ENCODE peak calls at places on chromosomes 2 and 18, in nine cellular contexts. One of them, this sample, is unnamed.
A peak's percentile ranks its signal among the peaks of the same experiment; 100 is the strongest.

GRCh38 chr2:19295998-19296502 is 62.4 kb downstream of the OSR1 start:
- DNase-seq in naive B cell: no peak
- DNase-seq in Caco-2: no peak
- DNase-seq in stimulated activated CD4-positive, alpha-beta T cell treated with anti-CD3 and anti-CD28 coated beads, Interleukin-4, amount 100 ng/mL, for 24 hours: no peak
- DNase-seq in fibroblast of pulmonary artery: no peak
- DNase-seq in anterior cingulate cortex: no peak
- DNase-seq in Calu3: no peak
- DNase-seq in T-helper 17 cell: no peak
- DNase-seq in PC-9: no peak
- DNase-seq in this sample: no peak

GRCh38 chr18:5137261-5137660 is 59.8 kb downstream of the AKAIN1 start:
- DNase-seq in T-helper 17 cell: no peak
- DNase-seq in fibroblast of pulmonary artery: no peak
- DNase-seq in PC-9: no peak
- DNase-seq in Caco-2: no peak
- DNase-seq in naive B cell: no peak
- DNase-seq in anterior cingulate cortex: no peak
- DNase-seq in Calu3: no peak
- DNase-seq in stimulated activated CD4-positive, alpha-beta T cell treated with anti-CD3 and anti-CD28 coated beads, Interleukin-4, amount 100 ng/mL, for 24 hours: no peak
- DNase-seq in this sample: no peak

GRCh38 chr2:39380525-39381150 is 56.4 kb downstream of the MAP4K3 start:
- DNase-seq in T-helper 17 cell: no peak
- DNase-seq in fibroblast of pulmonary artery: peak; percentile 31
- DNase-seq in Caco-2: no peak
- DNase-seq in stimulated activated CD4-positive, alpha-beta T cell treated with anti-CD3 and anti-CD28 coated beads, Interleukin-4, amount 100 ng/mL, for 24 hours: no peak
- DNase-seq in anterior cingulate cortex: no peak
- DNase-seq in PC-9: no peak
- DNase-seq in naive B cell: no peak
- DNase-seq in Calu3: no peak
- DNase-seq in this sample: no peak

GRCh38 chr18:39701071-39701783 is 2135.6 kb upstream of the CELF4 start:
- DNase-seq in Caco-2: no peak
- DNase-seq in T-helper 17 cell: no peak
- DNase-seq in stimulated activated CD4-positive, alpha-beta T cell treated with anti-CD3 and anti-CD28 coated beads, Interleukin-4, amount 100 ng/mL, for 24 hours: no peak
- DNase-seq in fibroblast of pulmonary artery: peak; percentile 15
- DNase-seq in naive B cell: no peak
- DNase-seq in PC-9: no peak
- DNase-seq in anterior cingulate cortex: no peak
- DNase-seq in Calu3: no peak
- DNase-seq in this sample: peak; percentile 10

GRCh38 chr2:240455719-240456606 is 20.5 kb downstream of the GPC1 start:
- DNase-seq in stimulated activated CD4-positive, alpha-beta T cell treated with anti-CD3 and anti-CD28 coated beads, Interleukin-4, amount 100 ng/mL, for 24 hours: no peak
- DNase-seq in fibroblast of pulmonary artery: no peak
- DNase-seq in naive B cell: no peak
- DNase-seq in Calu3: peak; percentile 49
- DNase-seq in anterior cingulate cortex: no peak
- DNase-seq in T-helper 17 cell: no peak
- DNase-seq in PC-9: no peak
- DNase-seq in Caco-2: no peak
- DNase-seq in this sample: peak; percentile 56

GRCh38 chr2:163775304-163775703 is 39.5 kb upstream of the FIGN start:
- DNase-seq in fibroblast of pulmonary artery: peak; percentile 26
- DNase-seq in Caco-2: no peak
- DNase-seq in stimulated activated CD4-positive, alpha-beta T cell treated with anti-CD3 and anti-CD28 coated beads, Interleukin-4, amount 100 ng/mL, for 24 hours: no peak
- DNase-seq in Calu3: no peak
- DNase-seq in PC-9: no peak
- DNase-seq in anterior cingulate cortex: no peak
- DNase-seq in naive B cell: no peak
- DNase-seq in T-helper 17 cell: no peak
- DNase-seq in this sample: peak; percentile 25

GRCh38 chr18:68507781-68508180 is 207.1 kb downstream of the TMX3 start:
- DNase-seq in Calu3: no peak
- DNase-seq in anterior cingulate cortex: no peak
- DNase-seq in fibroblast of pulmonary artery: peak; percentile 20
- DNase-seq in stimulated activated CD4-positive, alpha-beta T cell treated with anti-CD3 and anti-CD28 coated beads, Interleukin-4, amount 100 ng/mL, for 24 hours: no peak
- DNase-seq in naive B cell: no peak
- DNase-seq in T-helper 17 cell: no peak
- DNase-seq in Caco-2: no peak
- DNase-seq in PC-9: no peak
- DNase-seq in this sample: peak; percentile 18

GRCh38 chr18:48106976-48107781 is 176.7 kb upstream of the SMAD2 start:
- DNase-seq in Caco-2: no peak
- DNase-seq in stimulated activated CD4-positive, alpha-beta T cell treated with anti-CD3 and anti-CD28 coated beads, Interleukin-4, amount 100 ng/mL, for 24 hours: no peak
- DNase-seq in T-helper 17 cell: no peak
- DNase-seq in PC-9: no peak
- DNase-seq in anterior cingulate cortex: no peak
- DNase-seq in fibroblast of pulmonary artery: no peak
- DNase-seq in naive B cell: no peak
- DNase-seq in Calu3: no peak
- DNase-seq in this sample: no peak

GRCh38 chr2:15494877-15495276 is 66.3 kb downstream of the NBAS start:
- DNase-seq in PC-9: no peak
- DNase-seq in Calu3: no peak
- DNase-seq in fibroblast of pulmonary artery: no peak
- DNase-seq in naive B cell: no peak
- DNase-seq in Caco-2: no peak
- DNase-seq in stimulated activated CD4-positive, alpha-beta T cell treated with anti-CD3 and anti-CD28 coated beads, Interleukin-4, amount 100 ng/mL, for 24 hours: no peak
- DNase-seq in T-helper 17 cell: no peak
- DNase-seq in anterior cingulate cortex: no peak
- DNase-seq in this sample: no peak

GRCh38 chr2:169649278-169649677 is 44.9 kb downstream of the CFAP210 start:
- DNase-seq in T-helper 17 cell: no peak
- DNase-seq in naive B cell: no peak
- DNase-seq in Caco-2: no peak
- DNase-seq in stimulated activated CD4-positive, alpha-beta T cell treated with anti-CD3 and anti-CD28 coated beads, Interleukin-4, amount 100 ng/mL, for 24 hours: no peak
- DNase-seq in anterior cingulate cortex: no peak
- DNase-seq in fibroblast of pulmonary artery: no peak
- DNase-seq in Calu3: no peak
- DNase-seq in PC-9: no peak
- DNase-seq in this sample: no peak